ENCODE peak calls at places on chromosomes 4 and X, in five cellular contexts. M, F, R, E and S are unnamed samples.

GRCh38 chr4:141914746-141915145 is 278.4 kb downstream of the IL15 start:
- DNase-seq in F (no peak), M (no peak), E (peak), R (no peak), S (no peak)

GRCh38 chrX:34288782-34289181 is 156.7 kb upstream of the FAM47A start:
- DNase-seq in F (no peak), M (no peak), R (no peak), E (no peak), S (no peak)

GRCh38 chrX:4239650-4240540 is 526.4 kb upstream of the PRKX start:
- DNase-seq in E (no peak), M (no peak), F (no peak), R (no peak), S (no peak)

GRCh38 chrX:48956728-48957414 is 536 bp downstream of the OTUD5 start:
- DNase-seq in E (no peak), M (peak), F (no peak), R (no peak), S (peak)

GRCh38 chr4:84231539-84232055 is 267.5 kb downstream of the NKX6-1 start:
- DNase-seq in E (no peak), R (no peak), F (no peak), M (no peak), S (no peak)

GRCh38 chr4:79042079-79042674 is 102.9 kb upstream of the PAQR3 start:
- DNase-seq in F (peak), M (no peak), R (peak), E (peak), S (peak)

GRCh38 chr4:48269861-48270515 is 350 bp upstream of the TEC start:
- DNase-seq in M (peak), E (peak), F (peak), R (peak), S (peak)

GRCh38 chr4:7944568-7945220 is 5.0 kb upstream of the AFAP1 start:
- DNase-seq in R (no peak), E (no peak), F (no peak), M (no peak), S (no peak)

GRCh38 chr4:113116414-113117345 is 67.2 kb downstream of the ANK2 start:
- DNase-seq in R (no peak), F (no peak), M (no peak), E (no peak), S (no peak)

GRCh38 chrX:68433155-68433980 is at the start of gene OPHN1:
- DNase-seq in E (peak), F (peak), R (peak), M (no peak), S (peak)

GRCh38 chr4:2416564-2417195 is 1.8 kb downstream of the ZFYVE28 start:
- DNase-seq in F (no peak), E (no peak), R (no peak), M (no peak), S (peak)

GRCh38 chr4:128550060-128550459 is 259.4 kb upstream of the JADE1 start:
- DNase-seq in M (no peak), F (no peak), R (no peak), E (no peak), S (no peak)

GRCh38 chr4:7813674-7814073 is 126.0 kb downstream of the AFAP1 start:
- DNase-seq in R (no peak), E (peak), F (peak), M (no peak), S (no peak)

GRCh38 chr4:47668810-47669408 is 169.0 kb downstream of the CORIN start:
- DNase-seq in R (peak), E (peak), F (peak), M (no peak), S (peak)

GRCh38 chr4:56649445-56650258 is 31.4 kb downstream of the HOPX start:
- DNase-seq in F (no peak), E (no peak), M (no peak), R (no peak), S (no peak)

GRCh38 chr4:28479666-28480065 is 1619.0 kb downstream of the STIM2 start:
- DNase-seq in R (no peak), M (no peak), E (no peak), F (no peak), S (no peak)

GRCh38 chr4:17811078-17811603 is 362 bp downstream of the NCAPG start:
- DNase-seq in R (no peak), F (peak), E (no peak), M (no peak), S (peak)

GRCh38 chr4:67751260-67751659 is 2.9 kb downstream of the GNRHR start:
- DNase-seq in F (peak), E (peak), R (no peak), M (no peak), S (no peak)

GRCh38 chrX:109600114-109600710 is 24.8 kb downstream of the KCNE5 start:
- DNase-seq in F (peak), M (no peak), R (no peak), E (peak), S (no peak)

GRCh38 chrX:153773218-153773611 is 7.6 kb upstream of the SRPK3 start:
- DNase-seq in F (no peak), R (no peak), M (no peak), E (no peak), S (no peak)

GRCh38 chr4:77849278-77849965 is 13.2 kb upstream of the MRPL1 start:
- DNase-seq in F (no peak), E (peak), M (no peak), R (no peak), S (no peak)

GRCh38 chrX:135389717-135390116 is 32.0 kb upstream of the SMIM10L2A start:
- DNase-seq in E (no peak), M (no peak), F (no peak), R (peak), S (no peak)

GRCh38 chr4:14566518-14566917 is 435.8 kb upstream of the CPEB2 start:
- DNase-seq in E (peak), M (no peak), R (no peak), F (peak), S (no peak)

GRCh38 chr4:165006457-165006856 is 25.3 kb upstream of the TRIM60 start:
- DNase-seq in M (no peak), E (no peak), R (no peak), F (no peak), S (no peak)

GRCh38 chr4:156933633-156934258 is 37.9 kb downstream of the PDGFC start:
- DNase-seq in R (no peak), E (peak), F (peak), M (no peak), S (no peak)

GRCh38 chr4:78764498-78764961 is 11.6 kb upstream of the BMP2K start:
- DNase-seq in M (no peak), E (peak), F (peak), R (no peak), S (no peak)

GRCh38 chrX:129781134-129782014 is 1.6 kb downstream of the SASH3 start:
- DNase-seq in M (peak), F (no peak), R (peak), E (no peak), S (no peak)

GRCh38 chr4:141439223-141439622 is 197.2 kb upstream of the IL15 start:
- DNase-seq in M (no peak), E (no peak), F (no peak), R (no peak), S (no peak)